ENCODE peak calls at places on chromosomes 13 and 19, in six cellular contexts. I is SW480, S is fibroblast of the aortic adventitia, P is ELR, Z is head of caudate nucleus, M is H1. L is an unnamed sample.

GRCh38 chr19:1468274-1469199 is 10.5 kb downstream of the C19orf25 start:
- DNase-seq in I (no peak), S (peak), P (peak), Z (no peak), M (no peak), L (no peak)

GRCh38 chr19:51094696-51095279 is 12.1 kb upstream of the KLK14 start:
- DNase-seq in I (no peak), S (no peak), P (peak), Z (no peak), M (no peak), L (no peak)

GRCh38 chr19:46426506-46427162 is 2.1 kb downstream of the PNMA8C start:
- DNase-seq in I (no peak), S (peak), P (peak), Z (peak), M (no peak), L (no peak)

GRCh38 chr13:95267662-95268369 is 33.4 kb downstream of the ABCC4 start:
- DNase-seq in I (no peak), S (peak), P (peak), Z (no peak), M (no peak), L (no peak)

GRCh38 chr13:76425930-76426329 is 460.3 kb downstream of the KCTD12 start:
- DNase-seq in I (no peak), S (peak), P (peak), Z (no peak), M (no peak), L (no peak)

GRCh38 chr19:1961545-1961878 is 20.5 kb downstream of the CSNK1G2 start:
- DNase-seq in I (no peak), S (no peak), P (no peak), Z (no peak), M (no peak), L (no peak)

GRCh38 chr19:10915511-10916091 is 12.8 kb downstream of the YIPF2 start:
- DNase-seq in I (no peak), S (peak), P (peak), Z (no peak), M (no peak), L (peak)

GRCh38 chr19:49423985-49424303 is 703 bp upstream of the PTH2 start:
- DNase-seq in I (no peak), S (no peak), P (no peak), Z (no peak), M (no peak), L (no peak)

GRCh38 chr13:24220086-24220703 is 59.7 kb downstream of the SPATA13 start:
- DNase-seq in I (peak), S (peak), P (peak), Z (peak), M (no peak), L (no peak)

GRCh38 chr13:99224019-99224418 is 23.4 kb downstream of the UBAC2 start:
- DNase-seq in I (no peak), S (no peak), P (no peak), Z (no peak), M (no peak), L (no peak)

GRCh38 chr19:28500319-28500718 is 712.6 kb downstream of the UQCRFS1 start:
- DNase-seq in I (no peak), S (no peak), P (no peak), Z (no peak), M (no peak), L (no peak)

GRCh38 chr13:27004389-27004788 is 167.2 kb downstream of the USP12 start:
- DNase-seq in I (no peak), S (peak), P (no peak), Z (no peak), M (no peak), L (no peak)

L was measured in gastrocnemius medialis.